ENCODE peak calls at places on chromosomes 2 and 18, in seven cellular contexts. Y is suprapubic skin, K is HepG2, Z is prostate gland, V is esophagus muscularis mucosa, O is GM12878, M is HCT116. U is an unnamed sample. For H3K4me1, the result is how much of the 10 kb centered on the place peaks cover.

GRCh38 chr2:173087214-173087581 is 11.6 kb downstream of the MAP3K20 start:
- DNase-seq in K (no peak), Y (no peak), Z (no peak), O (no peak), M (no peak), V (no peak), U (no peak)

GRCh38 chr18:23761941-23762340 is 72.7 kb downstream of the LAMA3 start:
- DNase-seq in M (no peak), Z (no peak), O (no peak), Y (no peak), V (peak), K (no peak), U (no peak)

GRCh38 chr2:24544456-24545115 is 53.5 kb downstream of the NCOA1 start:
- DNase-seq in K (no peak), V (no peak), M (no peak), O (no peak), Z (no peak), Y (no peak), U (no peak)

GRCh38 chr2:59177748-59178147 is 936.6 kb upstream of the FANCL start:
- DNase-seq in M (no peak), K (no peak), O (no peak), Y (no peak), Z (no peak), V (no peak), U (no peak)

GRCh38 chr2:217477583-217477982 is 525.2 kb downstream of the TNS1 start:
- DNase-seq in O (no peak), V (no peak), K (no peak), Z (no peak), M (no peak), Y (no peak), U (no peak)

GRCh38 chr2:191545361-191545760 is 132.6 kb upstream of the NABP1 start:
- DNase-seq in O (no peak), Z (no peak), Y (no peak), M (no peak), K (no peak), V (no peak), U (no peak)

GRCh38 chr2:60925994-60926750 is 44.8 kb downstream of the REL start:
- DNase-seq in V (no peak), Z (no peak), M (no peak), O (no peak), K (peak), Y (no peak), U (no peak)

GRCh38 chr18:9722691-9723090 is 14.6 kb downstream of the RAB31 start:
- DNase-seq in K (peak), Y (no peak), V (no peak), Z (peak), M (no peak), O (no peak), U (peak)

GRCh38 chr2:23122681-23123080 is 262.3 kb upstream of the KLHL29 start:
- DNase-seq in O (no peak), K (no peak), Z (no peak), Y (no peak), V (no peak), M (no peak), U (no peak)

GRCh38 chr2:201786471-201786870 is 5.7 kb upstream of the ALS2 start:
- DNase-seq in V (no peak), Y (no peak), Z (no peak), O (no peak), K (no peak), M (no peak), U (no peak)

GRCh38 chr2:48812376-48812775 is 56.9 kb upstream of the LHCGR start:
- DNase-seq in O (no peak), Y (no peak), V (no peak), K (no peak), Z (no peak), M (no peak), U (no peak)

DNA sequence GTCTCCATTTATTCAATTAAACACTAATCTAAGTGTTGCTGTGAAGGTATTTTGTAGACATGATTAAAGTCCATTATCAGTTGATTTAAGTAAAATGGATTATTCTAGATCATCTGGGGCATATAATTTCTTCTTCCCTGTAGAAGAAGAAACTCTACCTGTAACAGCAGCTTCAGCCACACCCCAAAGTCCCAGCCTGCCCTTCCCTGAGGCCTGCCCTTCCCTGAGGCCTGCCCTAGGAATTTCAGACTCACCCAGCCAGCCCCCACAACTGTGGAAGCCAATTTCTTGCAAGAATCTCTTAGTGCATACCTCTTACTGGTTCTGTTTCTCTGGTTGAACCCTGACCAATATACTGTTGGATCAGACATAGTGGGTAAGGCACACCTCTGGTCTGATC is 13.4 kb upstream of the LAPTM4A start:
- DNase-seq in Y (no peak), M (no peak), Z (no peak), O (no peak), V (no peak), K (no peak), U (no peak)
- H3K4me1 ChIP-seq in Y (under half), M (under half), Z (under half), O (under half), V (under half), K (half or more), U (under half)

DNA sequence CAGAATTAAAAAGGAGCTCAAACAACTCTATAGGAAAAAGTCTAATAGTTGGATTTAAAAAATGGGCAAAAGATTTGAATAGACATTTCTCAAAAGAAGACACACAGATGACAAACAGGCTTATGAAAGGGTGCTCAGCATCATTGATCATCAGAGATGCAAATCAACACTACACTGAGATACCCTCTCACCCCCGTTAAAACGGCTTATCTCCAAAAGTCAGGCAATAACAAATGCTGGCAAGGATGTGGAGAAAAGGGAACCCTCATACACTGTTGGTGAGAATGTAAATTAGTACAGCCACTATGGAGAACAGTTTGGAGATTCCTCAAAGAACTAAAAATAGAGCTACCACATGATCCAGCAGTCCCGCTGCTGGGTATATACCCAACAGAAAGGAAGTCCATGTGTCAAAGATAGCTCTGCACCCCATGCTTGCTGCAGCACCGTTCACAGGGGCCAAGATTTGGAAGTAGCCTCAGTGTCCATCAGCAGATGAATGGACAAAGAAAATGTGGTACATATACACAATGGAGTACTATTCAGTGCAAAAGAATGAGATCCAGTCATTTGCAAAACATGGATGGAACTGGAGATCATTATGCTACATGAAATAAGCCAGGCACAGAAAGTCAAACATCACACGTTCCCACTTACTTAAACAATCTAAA is 46.7 kb upstream of the B3GNT7 start:
- DNase-seq in O (no peak), Y (no peak), M (no peak), Z (no peak), V (no peak), K (no peak), U (no peak)
- TF ChIP-seq POLR2AphosphoS5 in O (no peak), Y (no peak), M (no peak), Z (no peak), V (no peak), K (no peak), U (no peak)

GRCh38 chr2:40551081-40551480 is 99.2 kb upstream of the SLC8A1 start:
- DNase-seq in O (no peak), Z (no peak), V (no peak), K (no peak), M (no peak), Y (no peak), U (no peak)
- H3K27ac ChIP-seq in O (no peak), Z (no peak), V (no peak), K (no peak), M (no peak), Y (no peak), U (no peak)

GRCh38 chr2:9228781-9229469 is 22.3 kb downstream of the ASAP2 start:
- DNase-seq in V (no peak), O (no peak), M (no peak), Z (no peak), K (no peak), Y (no peak), U (peak)
- H3K4me1 ChIP-seq in V (half or more), O (under half), M (under half), Z (under half), K (half or more), Y (half or more), U (under half)

GRCh38 chr18:33802955-33803354 is 224.9 kb downstream of the ASXL3 start:
- DNase-seq in O (no peak), V (no peak), K (no peak), Y (no peak), M (no peak), Z (peak), U (no peak)
- TF ChIP-seq POLR2AphosphoS5 in O (no peak), V (no peak), K (no peak), Y (no peak), M (no peak), Z (peak), U (no peak)

GRCh38 chr2:183248866-183249567 is 124.8 kb downstream of the NUP35 start:
- DNase-seq in O (no peak), K (peak), Y (no peak), Z (no peak), V (no peak), M (peak), U (no peak)

GRCh38 chr2:183255406-183255805 is 131.2 kb downstream of the NUP35 start:
- DNase-seq in K (no peak), V (no peak), O (no peak), Z (no peak), Y (no peak), M (no peak), U (no peak)

GRCh38 chr2:183253441-183254130 is 129.3 kb downstream of the NUP35 start:
- DNase-seq in V (no peak), Z (no peak), Y (no peak), M (no peak), K (no peak), O (no peak), U (no peak)

GRCh38 chr2:183250472-183250871 is 126.2 kb downstream of the NUP35 start:
- DNase-seq in V (no peak), O (no peak), Y (no peak), K (no peak), M (no peak), Z (no peak), U (no peak)

DNA sequence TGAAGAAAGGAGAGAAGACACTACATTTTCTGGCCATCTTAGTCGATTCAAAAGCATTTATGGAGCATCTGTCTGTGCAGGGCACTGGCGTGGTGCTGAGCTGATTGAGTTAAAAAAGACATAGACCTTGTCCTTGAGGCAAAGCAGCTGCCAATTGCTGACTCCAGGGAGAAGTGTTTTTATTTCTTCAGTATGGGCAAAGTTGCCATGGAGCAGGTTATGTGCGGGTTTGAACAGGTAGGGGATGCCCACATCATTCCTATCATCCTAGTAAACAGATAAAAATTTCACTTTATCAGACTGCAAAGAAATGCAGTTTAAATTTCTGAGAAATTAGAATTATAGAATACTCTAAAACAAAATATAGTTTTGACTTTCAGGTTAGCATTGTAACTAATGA is 125.8 kb downstream of the NUP35 start:
- DNase-seq in Z (no peak), K (no peak), O (no peak), Y (no peak), M (no peak), V (no peak), U (no peak)
- H3K27ac ChIP-seq in Z (no peak), K (no peak), O (no peak), Y (no peak), M (no peak), V (no peak), U (no peak)

DNA sequence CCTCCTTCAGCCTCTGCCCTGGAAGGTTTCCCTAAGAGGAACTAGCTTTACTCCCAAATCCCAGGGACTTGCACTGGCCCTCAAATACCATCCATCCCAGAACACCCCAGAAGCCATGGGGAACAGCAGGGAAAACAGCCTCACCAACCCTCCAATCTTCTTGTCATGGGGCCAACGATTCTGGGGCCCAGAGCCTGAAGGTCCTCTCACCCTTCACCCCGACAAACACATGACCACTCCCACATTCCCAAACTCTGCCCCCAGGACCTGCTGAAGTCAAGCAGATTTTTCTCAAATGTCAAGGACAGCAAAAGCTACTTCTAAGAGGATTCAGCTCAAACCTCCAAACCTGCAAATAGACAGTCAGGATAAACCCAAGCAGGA is 143.5 kb downstream of the ZFP36L2 start:
- DNase-seq in K (no peak), M (no peak), V (no peak), Y (no peak), O (no peak), Z (no peak), U (no peak)
- H3K4me1 ChIP-seq in K (under half), M (under half), V (half or more), Y (half or more), O (under half), Z (under half), U (half or more)